ENCODE peak calls at places on chromosomes 4 and X, in ten cellular contexts. F is body of pancreas, Q is Peyer's patch, G is sigmoid colon, O is IMR-90, V is endothelial cell of umbilical vein, C is heart left ventricle, I is transverse colon, X is GM12878, L is GM12891. J is an unnamed sample.

GRCh38 chr4:167031534-167032156 is 202.6 kb downstream of the SPOCK3 start:
- DNase-seq in F (no peak), Q (no peak), G (no peak), O (peak), V (peak), C (no peak), I (no peak), X (no peak), L (no peak), J (no peak)

GRCh38 chrX:69616520-69617203 is 749 bp downstream of the EDA start:
- DNase-seq in F (peak), Q (no peak), G (peak), O (no peak), V (peak), C (peak), I (peak), X (no peak), L (no peak), J (no peak)

GRCh38 chrX:152674135-152674534 is 24.5 kb upstream of the MAGEA3 start:
- DNase-seq in F (no peak), Q (no peak), G (no peak), O (no peak), V (no peak), C (no peak), I (no peak), X (no peak), L (no peak), J (no peak)

GRCh38 chr4:13917010-13917409 is 289.5 kb upstream of the BOD1L1 start:
- DNase-seq in F (no peak), Q (no peak), G (no peak), O (peak), V (no peak), C (no peak), I (no peak), X (no peak), L (no peak), J (no peak)

GRCh38 chr4:53635697-53636483 is 44.6 kb upstream of the LNX1 start:
- DNase-seq in F (no peak), Q (no peak), G (no peak), O (no peak), V (no peak), C (no peak), I (no peak), X (no peak), L (no peak), J (no peak)

GRCh38 chr4:121690001-121690400 is 6.8 kb downstream of the ANXA5 start:
- DNase-seq in F (no peak), Q (no peak), G (no peak), O (peak), V (peak), C (no peak), I (no peak), X (no peak), L (no peak), J (no peak)

GRCh38 chr4:145525291-145525740 is 43.7 kb downstream of the SMAD1 start:
- DNase-seq in F (no peak), Q (no peak), G (no peak), O (peak), V (no peak), C (no peak), I (no peak), X (no peak), L (no peak), J (no peak)

GRCh38 chrX:131985526-131986049 is 37.5 kb upstream of the STK26 start:
- DNase-seq in F (no peak), Q (no peak), G (no peak), O (no peak), V (no peak), C (no peak), I (no peak), X (no peak), L (no peak), J (no peak)

GRCh38 chr4:117835566-117835965 is 198.7 kb upstream of the NDST3 start:
- DNase-seq in F (no peak), Q (no peak), G (no peak), O (no peak), V (no peak), C (no peak), I (no peak), X (no peak), L (no peak), J (no peak)

GRCh38 chr4:151850751-151851150 is 89.9 kb upstream of the GATB start:
- DNase-seq in F (no peak), Q (no peak), G (no peak), O (no peak), V (no peak), C (no peak), I (no peak), X (no peak), L (no peak), J (no peak)

GRCh38 chr4:184506527-184507121 is 32.3 kb upstream of the IRF2 start:
- DNase-seq in F (no peak), Q (peak), G (no peak), O (no peak), V (no peak), C (no peak), I (peak), X (peak), L (peak), J (no peak)

GRCh38 chr4:120977435-120977997 is 55.0 kb upstream of the PRDM5 start:
- DNase-seq in F (peak), Q (no peak), G (no peak), O (peak), V (peak), C (no peak), I (peak), X (no peak), L (peak), J (no peak)

GRCh38 chrX:11375614-11376119 is 82.5 kb downstream of the AMELX start:
- DNase-seq in F (no peak), Q (no peak), G (no peak), O (no peak), V (peak), C (no peak), I (no peak), X (no peak), L (no peak), J (no peak)

GRCh38 chrX:41921492-41922124 is 1.7 kb downstream of the CASK start:
- DNase-seq in F (no peak), Q (no peak), G (no peak), O (peak), V (peak), C (no peak), I (no peak), X (peak), L (no peak), J (no peak)

GRCh38 chr4:5037553-5038551 is 13.4 kb upstream of the STK32B start:
- DNase-seq in F (no peak), Q (no peak), G (no peak), O (peak), V (peak), C (no peak), I (peak), X (no peak), L (no peak), J (peak)

GRCh38 chr4:151687021-151687640 is 73.7 kb downstream of the GATB start:
- DNase-seq in F (no peak), Q (no peak), G (no peak), O (no peak), V (no peak), C (peak), I (no peak), X (no peak), L (no peak), J (no peak)

GRCh38 chr4:81353861-81354260 is 117.8 kb downstream of the RASGEF1B start:
- DNase-seq in F (no peak), Q (no peak), G (no peak), O (peak), V (no peak), C (no peak), I (no peak), X (no peak), L (no peak), J (no peak)

GRCh38 chrX:19616016-19616415 is 100.7 kb upstream of the MAP3K15 start:
- DNase-seq in F (no peak), Q (no peak), G (no peak), O (no peak), V (no peak), C (no peak), I (no peak), X (no peak), L (no peak), J (no peak)

GRCh38 chr4:154277164-154277563 is 214.4 kb downstream of the DCHS2 start:
- DNase-seq in F (no peak), Q (no peak), G (no peak), O (no peak), V (no peak), C (no peak), I (no peak), X (no peak), L (no peak), J (no peak)

GRCh38 chrX:3697701-3698279 is 15.7 kb downstream of the PRKX start:
- DNase-seq in F (peak), Q (no peak), G (peak), O (peak), V (peak), C (peak), I (no peak), X (no peak), L (no peak), J (peak)

GRCh38 chr4:38889143-38889542 is 21.5 kb downstream of the FAM114A1 start:
- DNase-seq in F (no peak), Q (no peak), G (no peak), O (peak), V (peak), C (no peak), I (no peak), X (peak), L (peak), J (no peak)

GRCh38 chr4:4853921-4854648 is 5.4 kb upstream of the MSX1 start:
- DNase-seq in F (no peak), Q (no peak), G (peak), O (no peak), V (no peak), C (no peak), I (no peak), X (no peak), L (no peak), J (no peak)

GRCh38 chr4:8128096-8128856 is 30.3 kb downstream of the ABLIM2 start:
- DNase-seq in F (no peak), Q (no peak), G (no peak), O (no peak), V (no peak), C (no peak), I (no peak), X (no peak), L (no peak), J (no peak)

GRCh38 chr4:76589872-76590846 is 155.1 kb downstream of the SHROOM3 start:
- DNase-seq in F (peak), Q (no peak), G (no peak), O (peak), V (no peak), C (peak), I (peak), X (no peak), L (no peak), J (peak)

GRCh38 chrX:133810925-133811324 is 174.5 kb downstream of the GPC3 start:
- DNase-seq in F (no peak), Q (no peak), G (no peak), O (no peak), V (no peak), C (no peak), I (no peak), X (no peak), L (no peak), J (no peak)

GRCh38 chr4:13640149-13640671 is 12.7 kb upstream of the BOD1L1 start:
- DNase-seq in F (no peak), Q (no peak), G (no peak), O (peak), V (no peak), C (no peak), I (no peak), X (no peak), L (no peak), J (peak)

GRCh38 chr4:165440415-165440882 is 61.6 kb downstream of the CPE start:
- DNase-seq in F (no peak), Q (no peak), G (no peak), O (peak), V (peak), C (no peak), I (no peak), X (no peak), L (no peak), J (no peak)

GRCh38 chrX:84219551-84219950 is 31.6 kb upstream of the RPS6KA6 start:
- DNase-seq in F (no peak), Q (no peak), G (no peak), O (no peak), V (no peak), C (no peak), I (no peak), X (no peak), L (no peak), J (no peak)

GRCh38 chr4:20252656-20253271 is 1.1 kb downstream of the SLIT2 start:
- DNase-seq in F (peak), Q (no peak), G (peak), O (peak), V (peak), C (peak), I (peak), X (no peak), L (peak), J (no peak)

GRCh38 chr4:184350964-184351363 is 123.4 kb downstream of the IRF2 start:
- DNase-seq in F (no peak), Q (no peak), G (no peak), O (no peak), V (no peak), C (no peak), I (no peak), X (no peak), L (no peak), J (no peak)

GRCh38 chr4:108854781-108855180 is 91.9 kb upstream of the ETNPPL start:
- DNase-seq in F (no peak), Q (no peak), G (no peak), O (no peak), V (no peak), C (no peak), I (no peak), X (no peak), L (no peak), J (no peak)

GRCh38 chr4:76175336-76175735 is 27.1 kb upstream of the NUP54 start:
- DNase-seq in F (no peak), Q (no peak), G (no peak), O (no peak), V (no peak), C (no peak), I (no peak), X (no peak), L (no peak), J (no peak)

GRCh38 chrX:130393451-130394074 is 8.1 kb upstream of the GPR119 start:
- DNase-seq in F (peak), Q (no peak), G (no peak), O (peak), V (peak), C (no peak), I (peak), X (no peak), L (no peak), J (peak)

GRCh38 chr4:168848112-168848511 is 161.9 kb downstream of the CBR4 start:
- DNase-seq in F (no peak), Q (no peak), G (peak), O (no peak), V (peak), C (no peak), I (no peak), X (no peak), L (no peak), J (no peak)

GRCh38 chr4:123361195-123361861 is 35.3 kb upstream of the SPRY1 start:
- DNase-seq in F (no peak), Q (no peak), G (no peak), O (peak), V (peak), C (no peak), I (peak), X (no peak), L (no peak), J (no peak)

GRCh38 chr4:147843162-147843561 is 111.3 kb downstream of the ARHGAP10 start:
- DNase-seq in F (no peak), Q (no peak), G (no peak), O (no peak), V (no peak), C (no peak), I (no peak), X (no peak), L (no peak), J (no peak)

GRCh38 chrX:74422576-74423288 is 1.4 kb downstream of the SLC16A2 start:
- DNase-seq in F (peak), Q (no peak), G (peak), O (peak), V (peak), C (peak), I (peak), X (no peak), L (peak), J (peak)

GRCh38 chr4:139853309-139853708 is 187.7 kb downstream of the MGST2 start:
- DNase-seq in F (no peak), Q (no peak), G (no peak), O (no peak), V (no peak), C (no peak), I (no peak), X (no peak), L (no peak), J (no peak)

DNA sequence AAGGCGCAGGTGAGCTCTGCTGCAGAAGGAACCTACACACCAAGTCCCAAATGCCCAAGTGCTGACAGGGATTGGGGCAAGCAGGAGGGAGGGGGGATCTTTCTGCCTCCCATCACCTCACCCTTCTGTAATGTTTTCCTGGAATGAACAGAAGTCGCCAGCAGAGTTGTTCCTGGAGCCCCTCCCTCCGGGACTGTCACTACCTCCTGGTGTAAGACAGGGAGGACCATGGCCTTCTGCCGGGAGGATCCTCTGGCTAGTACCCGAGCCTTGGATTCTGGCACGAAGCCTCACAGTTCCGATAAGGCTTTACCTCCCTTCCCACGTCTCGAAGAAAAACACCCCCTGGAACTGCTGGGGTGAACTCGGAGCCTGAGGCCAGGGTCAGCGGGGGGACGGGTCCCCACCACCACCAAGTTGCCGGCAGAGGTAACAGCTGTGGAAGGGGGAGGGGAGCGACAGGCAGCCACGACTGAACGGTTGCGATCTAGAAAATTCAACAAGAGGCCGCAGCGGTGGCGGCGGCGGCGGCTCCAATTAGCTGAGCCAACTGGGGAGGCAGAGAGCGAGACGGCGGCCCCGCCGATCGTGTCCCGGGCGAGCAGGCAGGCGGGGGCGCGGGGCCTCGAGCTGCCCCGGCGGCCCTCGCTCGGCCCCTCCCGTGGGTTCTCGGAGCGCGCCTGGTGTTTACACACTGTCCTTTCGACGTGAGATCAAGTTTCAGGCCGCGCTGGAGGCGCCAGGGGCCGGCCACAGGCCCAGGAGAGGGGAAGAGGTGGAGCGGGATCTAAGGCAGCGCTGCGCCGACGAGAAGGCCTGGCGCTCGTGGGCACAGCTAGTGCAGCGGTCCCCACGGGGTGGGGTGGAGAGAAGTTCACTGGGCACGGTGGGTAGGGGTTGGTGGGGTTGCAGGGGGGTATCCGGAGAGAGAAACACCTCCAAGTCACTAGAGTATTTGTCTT is 53.7 kb upstream of the BCOR start:
- DNase-seq in F (no peak), Q (no peak), G (no peak), O (no peak), V (no peak), C (no peak), I (no peak), X (no peak), L (no peak), J (no peak)
- TF ChIP-seq POLR2A in F (no peak), Q (no peak), G (no peak), O (no peak), V (no peak), C (no peak), I (no peak), X (no peak), L (no peak), J (no peak)

DNA sequence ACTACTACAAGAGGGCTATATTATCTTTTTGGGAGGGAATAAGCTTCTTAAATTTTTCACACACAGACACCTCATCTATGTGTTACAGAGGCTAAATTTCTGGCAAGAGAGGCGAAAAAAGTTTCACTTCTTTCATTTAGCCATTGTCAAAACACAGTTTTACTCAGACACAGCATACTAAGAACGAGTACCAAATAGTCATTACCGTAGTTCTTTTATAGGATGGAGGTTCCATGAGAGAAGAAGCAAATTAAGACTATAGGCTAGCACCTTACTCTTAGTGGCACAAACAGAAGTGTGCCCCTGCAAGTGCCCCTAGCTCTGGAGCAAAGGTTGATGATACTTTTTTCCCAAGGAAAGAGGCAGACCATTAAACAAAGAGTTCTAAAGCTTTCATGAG is 26.2 kb downstream of the UGT2B7 start:
- DNase-seq in F (no peak), Q (no peak), G (no peak), O (no peak), V (no peak), C (no peak), I (no peak), X (no peak), L (no peak), J (no peak)
- TF ChIP-seq POLR2A in F (no peak), Q (no peak), G (no peak), O (no peak), V (no peak), C (no peak), I (no peak), X (no peak), L (no peak), J (no peak)

GRCh38 chrX:18424482-18425198 is 768 bp upstream of the CDKL5 start:
- DNase-seq in F (peak), Q (peak), G (peak), O (peak), V (peak), C (peak), I (peak), X (no peak), L (no peak), J (no peak)

GRCh38 chrX:18422886-18423285 is 2.5 kb upstream of the CDKL5 start:
- DNase-seq in F (no peak), Q (no peak), G (no peak), O (peak), V (no peak), C (no peak), I (no peak), X (no peak), L (no peak), J (no peak)

GRCh38 chrX:18426004-18426320 is 554 bp downstream of the CDKL5 start:
- DNase-seq in F (no peak), Q (no peak), G (no peak), O (no peak), V (no peak), C (no peak), I (no peak), X (no peak), L (no peak), J (no peak)

GRCh38 chrX:18428006-18428405 is 2.6 kb downstream of the CDKL5 start:
- DNase-seq in F (no peak), Q (no peak), G (no peak), O (no peak), V (no peak), C (no peak), I (no peak), X (no peak), L (no peak), J (no peak)

DNA sequence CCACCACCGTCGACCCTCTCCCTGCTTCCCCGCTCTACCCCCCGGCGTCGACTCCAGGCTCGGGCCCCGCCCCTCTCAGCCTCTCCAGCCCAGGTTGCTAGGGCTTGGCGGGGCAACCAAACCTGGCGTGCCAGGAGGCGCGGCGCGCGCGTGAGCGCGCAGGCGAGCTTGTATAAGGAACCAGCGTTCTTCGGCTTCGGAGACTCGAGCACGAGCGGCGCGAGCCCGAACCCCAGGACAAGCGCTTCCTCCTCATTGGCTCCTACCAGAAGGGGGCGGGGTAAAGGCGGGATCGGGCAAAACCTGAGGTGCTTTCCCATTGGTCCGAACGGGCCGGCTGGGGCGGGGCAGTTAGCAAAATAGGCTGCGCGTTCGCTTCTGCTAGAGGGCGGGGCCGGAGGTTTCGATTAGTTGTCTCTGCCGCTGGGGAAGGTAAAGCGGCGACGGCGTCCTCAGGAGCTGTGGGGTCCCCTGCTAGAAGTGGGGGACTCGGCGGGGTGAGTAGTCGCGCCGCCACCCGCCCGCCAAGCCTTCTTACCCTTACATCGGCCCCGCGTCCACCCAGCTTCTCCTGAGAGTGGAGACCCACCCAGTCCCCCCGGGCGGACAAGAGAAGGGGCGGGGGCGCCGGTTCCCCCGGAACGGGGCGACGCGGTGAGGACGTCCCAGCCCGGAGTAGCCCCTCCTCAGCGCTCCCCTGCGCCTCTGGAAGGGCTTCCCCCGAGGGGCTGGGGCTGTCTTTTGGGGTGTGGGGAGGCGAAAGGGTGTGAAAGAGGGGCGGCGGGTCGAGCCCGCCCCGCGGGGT is at the start of gene CDKL5:
- DNase-seq in F (peak), Q (peak), G (peak), O (peak), V (peak), C (peak), I (peak), X (peak), L (peak), J (peak)
- TF ChIP-seq POLR2A in F (peak), Q (peak), G (peak), O (peak), V (no peak), C (peak), I (peak), X (peak), L (peak), J (peak)

GRCh38 chrX:15579778-15580747 is 20.7 kb downstream of the ACE2 start:
- DNase-seq in F (peak), Q (no peak), G (no peak), O (peak), V (peak), C (peak), I (no peak), X (no peak), L (no peak), J (no peak)
- TF ChIP-seq POLR2A in F (no peak), Q (no peak), G (no peak), O (no peak), V (no peak), C (no peak), I (no peak), X (no peak), L (no peak), J (no peak)

J was measured in H54.